ENCODE peak calls at places on chromosomes 3 and 15, in seven cellular contexts. One of them, this sample, is unnamed.

GRCh38 chr3:132347095-132347494 is 29.9 kb downstream of the ACP3 start:
- DNase-seq in A673: peak
- DNase-seq in PC-3: peak
- DNase-seq in B cell: no peak
- DNase-seq in heart right ventricle: peak
- DNase-seq in cardiac fibroblast: peak
- DNase-seq in fibroblast of lung: peak
- DNase-seq in this sample: no peak

GRCh38 chr15:62446984-62447383 is 281.9 kb upstream of the C2CD4B start:
- DNase-seq in PC-3: no peak
- DNase-seq in B cell: no peak
- DNase-seq in cardiac fibroblast: no peak
- DNase-seq in heart right ventricle: no peak
- DNase-seq in fibroblast of lung: no peak
- DNase-seq in A673: no peak
- DNase-seq in this sample: no peak

GRCh38 chr15:90957105-90957790 is 2.6 kb downstream of the RCCD1 start:
- DNase-seq in fibroblast of lung: peak
- DNase-seq in cardiac fibroblast: no peak
- DNase-seq in PC-3: peak
- DNase-seq in A673: peak
- DNase-seq in B cell: no peak
- DNase-seq in heart right ventricle: no peak
- DNase-seq in this sample: no peak

GRCh38 chr15:84638103-84638502 is 16.0 kb downstream of the WDR73 start:
- DNase-seq in B cell: no peak
- DNase-seq in A673: no peak
- DNase-seq in heart right ventricle: no peak
- DNase-seq in PC-3: peak
- DNase-seq in cardiac fibroblast: peak
- DNase-seq in fibroblast of lung: peak
- DNase-seq in this sample: no peak

GRCh38 chr15:31459011-31459748 is 132.5 kb downstream of the KLF13 start:
- DNase-seq in cardiac fibroblast: peak
- DNase-seq in fibroblast of lung: no peak
- DNase-seq in A673: no peak
- DNase-seq in PC-3: no peak
- DNase-seq in B cell: peak
- DNase-seq in heart right ventricle: no peak
- DNase-seq in this sample: no peak

GRCh38 chr3:11350374-11350773 is 78.2 kb downstream of the ATG7 start:
- DNase-seq in fibroblast of lung: peak
- DNase-seq in heart right ventricle: no peak
- DNase-seq in cardiac fibroblast: peak
- DNase-seq in PC-3: peak
- DNase-seq in A673: no peak
- DNase-seq in B cell: no peak
- DNase-seq in this sample: no peak

GRCh38 chr3:107344722-107345121 is 32.5 kb upstream of the CCDC54 start:
- DNase-seq in fibroblast of lung: peak
- DNase-seq in A673: no peak
- DNase-seq in cardiac fibroblast: no peak
- DNase-seq in heart right ventricle: no peak
- DNase-seq in PC-3: no peak
- DNase-seq in B cell: no peak
- DNase-seq in this sample: no peak

GRCh38 chr3:138803006-138803653 is 31.6 kb downstream of the PIK3CB start:
- DNase-seq in fibroblast of lung: no peak
- DNase-seq in PC-3: no peak
- DNase-seq in cardiac fibroblast: no peak
- DNase-seq in A673: no peak
- DNase-seq in B cell: no peak
- DNase-seq in heart right ventricle: no peak
- DNase-seq in this sample: no peak

GRCh38 chr15:81292516-81293001 is 31.4 kb downstream of the STARD5 start:
- DNase-seq in fibroblast of lung: no peak
- DNase-seq in PC-3: no peak
- DNase-seq in cardiac fibroblast: no peak
- DNase-seq in A673: no peak
- DNase-seq in B cell: peak
- DNase-seq in heart right ventricle: no peak
- DNase-seq in this sample: no peak

GRCh38 chr15:39230205-39230916 is 350.5 kb upstream of the THBS1 start:
- DNase-seq in cardiac fibroblast: peak
- DNase-seq in heart right ventricle: no peak
- DNase-seq in B cell: no peak
- DNase-seq in fibroblast of lung: no peak
- DNase-seq in PC-3: no peak
- DNase-seq in A673: no peak
- DNase-seq in this sample: no peak

GRCh38 chr3:102156426-102156825 is 278.4 kb upstream of the ZPLD1 start:
- DNase-seq in cardiac fibroblast: peak
- DNase-seq in B cell: no peak
- DNase-seq in heart right ventricle: no peak
- DNase-seq in PC-3: peak
- DNase-seq in fibroblast of lung: peak
- DNase-seq in A673: no peak
- DNase-seq in this sample: peak

GRCh38 chr15:39195988-39196486 is 384.8 kb upstream of the THBS1 start:
- DNase-seq in cardiac fibroblast: peak
- DNase-seq in A673: peak
- DNase-seq in PC-3: peak
- DNase-seq in fibroblast of lung: peak
- DNase-seq in heart right ventricle: no peak
- DNase-seq in B cell: no peak
- DNase-seq in this sample: no peak

GRCh38 chr3:193970773-193971206 is 165.2 kb upstream of the HES1 start:
- DNase-seq in heart right ventricle: no peak
- DNase-seq in fibroblast of lung: peak
- DNase-seq in PC-3: peak
- DNase-seq in A673: no peak
- DNase-seq in cardiac fibroblast: no peak
- DNase-seq in B cell: no peak
- DNase-seq in this sample: no peak

GRCh38 chr15:29422606-29423005 is 153.0 kb upstream of the NSMCE3 start:
- DNase-seq in PC-3: no peak
- DNase-seq in A673: no peak
- DNase-seq in heart right ventricle: no peak
- DNase-seq in fibroblast of lung: no peak
- DNase-seq in B cell: no peak
- DNase-seq in cardiac fibroblast: no peak
- DNase-seq in this sample: no peak

GRCh38 chr3:61250784-61251173 is 473 bp downstream of the FHIT start:
- DNase-seq in fibroblast of lung: no peak
- DNase-seq in A673: peak
- DNase-seq in B cell: peak
- DNase-seq in heart right ventricle: peak
- DNase-seq in PC-3: peak
- DNase-seq in cardiac fibroblast: peak
- DNase-seq in this sample: no peak

GRCh38 chr15:31472636-31473383 is 146.2 kb downstream of the KLF13 start:
- DNase-seq in A673: no peak
- DNase-seq in heart right ventricle: peak
- DNase-seq in PC-3: no peak
- DNase-seq in cardiac fibroblast: peak
- DNase-seq in B cell: peak
- DNase-seq in fibroblast of lung: peak
- DNase-seq in this sample: no peak

GRCh38 chr15:89964555-89964954 is 36.6 kb upstream of the ZNF710 start:
- DNase-seq in B cell: no peak
- DNase-seq in PC-3: no peak
- DNase-seq in heart right ventricle: no peak
- DNase-seq in fibroblast of lung: no peak
- DNase-seq in A673: no peak
- DNase-seq in cardiac fibroblast: no peak
- DNase-seq in this sample: no peak

GRCh38 chr3:71536376-71536965 is 47.1 kb downstream of the FOXP1 start:
- DNase-seq in cardiac fibroblast: peak
- DNase-seq in B cell: no peak
- DNase-seq in A673: no peak
- DNase-seq in PC-3: peak
- DNase-seq in fibroblast of lung: peak
- DNase-seq in heart right ventricle: no peak
- DNase-seq in this sample: no peak

GRCh38 chr3:18556503-18556902 is 131.4 kb upstream of the SATB1 start:
- DNase-seq in heart right ventricle: no peak
- DNase-seq in A673: no peak
- DNase-seq in cardiac fibroblast: no peak
- DNase-seq in fibroblast of lung: peak
- DNase-seq in B cell: no peak
- DNase-seq in PC-3: peak
- DNase-seq in this sample: no peak

GRCh38 chr3:159892171-159892791 is 96.4 kb upstream of the IL12A start:
- DNase-seq in A673: no peak
- DNase-seq in cardiac fibroblast: no peak
- DNase-seq in fibroblast of lung: peak
- DNase-seq in PC-3: no peak
- DNase-seq in heart right ventricle: peak
- DNase-seq in B cell: no peak
- DNase-seq in this sample: no peak

GRCh38 chr3:52317601-52318000 is 1.5 kb downstream of the DNAH1 start:
- DNase-seq in fibroblast of lung: peak
- DNase-seq in heart right ventricle: peak
- DNase-seq in PC-3: no peak
- DNase-seq in cardiac fibroblast: peak
- DNase-seq in A673: peak
- DNase-seq in B cell: peak
- DNase-seq in this sample: no peak

GRCh38 chr3:17140670-17141505 is 256.1 kb downstream of the PLCL2 start:
- DNase-seq in fibroblast of lung: peak
- DNase-seq in PC-3: peak
- DNase-seq in heart right ventricle: peak
- DNase-seq in A673: no peak
- DNase-seq in B cell: no peak
- DNase-seq in cardiac fibroblast: peak
- DNase-seq in this sample: peak
- TF ChIP-seq CTCF in fibroblast of lung: no peak
- TF ChIP-seq CTCF in PC-3: peak
- TF ChIP-seq CTCF in heart right ventricle: peak
- TF ChIP-seq CTCF in A673: no peak
- TF ChIP-seq CTCF in B cell: no peak
- TF ChIP-seq CTCF in cardiac fibroblast: no peak
- TF ChIP-seq CTCF in this sample: no peak

GRCh38 chr3:13707456-13707855 is 158.5 kb downstream of the FBLN2 start:
- DNase-seq in fibroblast of lung: no peak
- DNase-seq in heart right ventricle: no peak
- DNase-seq in A673: no peak
- DNase-seq in B cell: no peak
- DNase-seq in PC-3: no peak
- DNase-seq in cardiac fibroblast: no peak
- DNase-seq in this sample: no peak

GRCh38 chr3:13706451-13706850 is 157.5 kb downstream of the FBLN2 start:
- DNase-seq in PC-3: no peak
- DNase-seq in A673: no peak
- DNase-seq in fibroblast of lung: no peak
- DNase-seq in B cell: no peak
- DNase-seq in heart right ventricle: no peak
- DNase-seq in cardiac fibroblast: no peak
- DNase-seq in this sample: no peak

GRCh38 chr3:13708301-13708700 is 159.4 kb downstream of the FBLN2 start:
- DNase-seq in cardiac fibroblast: no peak
- DNase-seq in B cell: no peak
- DNase-seq in heart right ventricle: peak
- DNase-seq in PC-3: no peak
- DNase-seq in fibroblast of lung: no peak
- DNase-seq in A673: no peak
- DNase-seq in this sample: no peak

GRCh38 chr3:13705702-13706280 is 156.9 kb downstream of the FBLN2 start:
- DNase-seq in B cell: no peak
- DNase-seq in PC-3: no peak
- DNase-seq in cardiac fibroblast: no peak
- DNase-seq in fibroblast of lung: no peak
- DNase-seq in heart right ventricle: no peak
- DNase-seq in A673: no peak
- DNase-seq in this sample: no peak

GRCh38 chr3:13706886-13707285 is 158.0 kb downstream of the FBLN2 start:
- DNase-seq in cardiac fibroblast: no peak
- DNase-seq in heart right ventricle: no peak
- DNase-seq in fibroblast of lung: no peak
- DNase-seq in A673: no peak
- DNase-seq in PC-3: no peak
- DNase-seq in B cell: no peak
- DNase-seq in this sample: no peak
- TF ChIP-seq CTCF in cardiac fibroblast: no peak
- TF ChIP-seq CTCF in heart right ventricle: no peak
- TF ChIP-seq CTCF in fibroblast of lung: no peak
- TF ChIP-seq CTCF in A673: no peak
- TF ChIP-seq CTCF in PC-3: no peak
- TF ChIP-seq CTCF in B cell: no peak
- TF ChIP-seq CTCF in this sample: no peak

GRCh38 chr15:67879440-67880129 is 39.7 kb upstream of the RNU6-1 start:
- DNase-seq in A673: no peak
- DNase-seq in heart right ventricle: no peak
- DNase-seq in cardiac fibroblast: no peak
- DNase-seq in PC-3: no peak
- DNase-seq in fibroblast of lung: no peak
- DNase-seq in B cell: no peak
- DNase-seq in this sample: no peak

GRCh38 chr15:67870868-67871408 is 31.1 kb upstream of the RNU6-1 start:
- DNase-seq in heart right ventricle: no peak
- DNase-seq in B cell: no peak
- DNase-seq in fibroblast of lung: no peak
- DNase-seq in A673: no peak
- DNase-seq in cardiac fibroblast: no peak
- DNase-seq in PC-3: no peak
- DNase-seq in this sample: no peak

GRCh38 chr15:67869700-67870099 is 29.9 kb upstream of the RNU6-1 start:
- DNase-seq in B cell: no peak
- DNase-seq in A673: no peak
- DNase-seq in fibroblast of lung: no peak
- DNase-seq in PC-3: no peak
- DNase-seq in heart right ventricle: no peak
- DNase-seq in cardiac fibroblast: no peak
- DNase-seq in this sample: no peak

GRCh38 chr15:67878647-67879293 is 38.9 kb upstream of the RNU6-1 start:
- DNase-seq in cardiac fibroblast: no peak
- DNase-seq in PC-3: no peak
- DNase-seq in fibroblast of lung: no peak
- DNase-seq in B cell: no peak
- DNase-seq in A673: no peak
- DNase-seq in heart right ventricle: no peak
- DNase-seq in this sample: no peak

GRCh38 chr15:67873777-67874176 is 33.9 kb upstream of the RNU6-1 start:
- DNase-seq in cardiac fibroblast: no peak
- DNase-seq in A673: no peak
- DNase-seq in fibroblast of lung: no peak
- DNase-seq in B cell: no peak
- DNase-seq in PC-3: no peak
- DNase-seq in heart right ventricle: no peak
- DNase-seq in this sample: no peak
- TF ChIP-seq CTCF in cardiac fibroblast: no peak
- TF ChIP-seq CTCF in A673: no peak
- TF ChIP-seq CTCF in fibroblast of lung: no peak
- TF ChIP-seq CTCF in B cell: no peak
- TF ChIP-seq CTCF in PC-3: no peak
- TF ChIP-seq CTCF in heart right ventricle: no peak
- TF ChIP-seq CTCF in this sample: no peak

DNA sequence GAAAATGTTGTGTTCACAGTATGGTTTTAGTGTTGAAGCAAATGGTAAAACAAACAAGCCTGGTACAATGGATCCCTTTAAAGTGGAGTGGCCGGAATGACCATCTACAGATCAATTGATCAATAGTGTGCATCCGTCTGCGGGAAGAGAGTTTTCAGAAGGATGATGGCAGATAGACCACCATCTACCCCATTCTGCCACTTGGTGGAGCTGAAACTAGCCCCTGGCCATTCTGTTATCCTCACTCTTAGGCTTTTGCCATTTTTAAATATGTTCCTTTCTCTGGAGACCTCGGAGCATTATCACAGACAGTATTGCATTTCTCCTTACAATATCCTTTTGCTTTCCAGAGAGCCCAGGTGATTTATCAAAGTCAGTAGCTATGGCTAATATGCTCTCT is 258.9 kb upstream of the CFAP20DC start:
- DNase-seq in A673: no peak
- DNase-seq in fibroblast of lung: no peak
- DNase-seq in PC-3: no peak
- DNase-seq in cardiac fibroblast: no peak
- DNase-seq in heart right ventricle: no peak
- DNase-seq in B cell: no peak
- DNase-seq in this sample: no peak
- TF ChIP-seq CTCF in A673: peak
- TF ChIP-seq CTCF in fibroblast of lung: peak
- TF ChIP-seq CTCF in PC-3: peak
- TF ChIP-seq CTCF in cardiac fibroblast: no peak
- TF ChIP-seq CTCF in heart right ventricle: no peak
- TF ChIP-seq CTCF in B cell: no peak
- TF ChIP-seq CTCF in this sample: no peak